ENCODE peak calls at places on chromosomes 13 and 19, in seven cellular contexts. G is K562, W is H1, Y is SK-N-SH, L is GM12878, C is GM12891, S is HepG2. U is an unnamed sample.

GRCh38 chr19:31451686-31452325 is 102.6 kb upstream of the TSHZ3 start:
- DNase-seq in G (no peak), W (no peak), Y (no peak), L (no peak), C (no peak), S (no peak), U (no peak)

GRCh38 chr13:87777395-87777794 is 106.2 kb downstream of the SLITRK5 start:
- DNase-seq in G (no peak), W (no peak), Y (no peak), L (no peak), C (no peak), S (peak; percentile 63), U (no peak)

GRCh38 chr19:794989-795658 is 2.1 kb upstream of the PTBP1 start:
- DNase-seq in G (no peak), W (peak; percentile 48), Y (no peak), L (no peak), C (no peak), S (no peak), U (no peak)

GRCh38 chr13:42814868-42815267 is 33.5 kb downstream of the FAM216B start:
- DNase-seq in G (no peak), W (no peak), Y (peak; percentile 31), L (no peak), C (no peak), S (no peak), U (no peak)

GRCh38 chr19:51025809-51026553 is 435 bp downstream of the KLK11 start:
- DNase-seq in G (no peak), W (no peak), Y (peak; percentile 14), L (no peak), C (no peak), S (no peak), U (no peak)

GRCh38 chr13:20412761-20413355 is 112.8 kb downstream of the CRYL1 start:
- DNase-seq in G (no peak), W (no peak), Y (no peak), L (no peak), C (no peak), S (no peak), U (no peak)

GRCh38 chr19:47713046-47714021 is at the start of gene EHD2:
- DNase-seq in G (peak; percentile 97), W (peak; percentile 89), Y (peak; percentile 88), L (no peak), C (peak; percentile 62), S (no peak), U (no peak)

GRCh38 chr19:33035461-33035860 is 29.2 kb downstream of the RHPN2 start:
- DNase-seq in G (no peak), W (no peak), Y (no peak), L (no peak), C (no peak), S (no peak), U (no peak)

GRCh38 chr19:7983995-7984837 is 21.2 kb downstream of the ELAVL1 start:
- DNase-seq in G (no peak), W (no peak), Y (no peak), L (no peak), C (no peak), S (no peak), U (no peak)

GRCh38 chr13:54185785-54186184 is 1157.2 kb downstream of the OLFM4 start:
- DNase-seq in G (no peak), W (peak; percentile 49), Y (no peak), L (no peak), C (no peak), S (no peak), U (no peak)

GRCh38 chr19:33781996-33782395 is 14.7 kb upstream of the KCTD15 start:
- DNase-seq in G (no peak), W (no peak), Y (no peak), L (no peak), C (no peak), S (no peak), U (no peak)

GRCh38 chr13:70755411-70755810 is 647.2 kb upstream of the KLHL1 start:
- DNase-seq in G (no peak), W (no peak), Y (no peak), L (no peak), C (no peak), S (no peak), U (no peak)

GRCh38 chr19:7559102-7559501 is 23.6 kb downstream of the PNPLA6 start:
- DNase-seq in G (no peak), W (no peak), Y (no peak), L (no peak), C (no peak), S (no peak), U (no peak)

GRCh38 chr19:15810335-15810734 is 5.1 kb downstream of the OR10H1 start:
- DNase-seq in G (peak; percentile 47), W (no peak), Y (no peak), L (no peak), C (no peak), S (peak; percentile 24), U (no peak)

GRCh38 chr13:40028446-40028845 is 373.0 kb downstream of the COG6 start:
- DNase-seq in G (no peak), W (no peak), Y (no peak), L (no peak), C (no peak), S (no peak), U (no peak)

DNA sequence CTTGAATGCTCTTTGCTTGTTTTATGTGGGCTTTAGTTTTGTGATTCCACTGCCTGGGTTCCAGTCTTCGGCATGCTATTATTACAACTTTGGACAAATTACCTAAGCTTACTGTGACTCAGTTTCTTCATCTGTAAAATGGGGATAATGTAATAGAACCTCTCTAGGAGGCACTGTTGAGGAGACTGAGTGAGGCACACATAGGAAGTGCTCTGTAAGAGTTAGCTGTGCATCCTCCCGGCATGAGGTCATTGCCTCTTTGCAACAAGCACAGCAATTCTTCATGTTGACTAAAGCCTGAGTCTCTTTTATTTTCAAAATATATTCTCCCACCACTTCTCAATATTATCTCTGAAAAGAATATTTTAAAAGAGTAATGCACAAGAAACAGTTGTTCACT is 227.4 kb downstream of the DLEU7 start:
- DNase-seq in G (no peak), W (no peak), Y (no peak), L (no peak), C (no peak), S (no peak), U (no peak)
- TF ChIP-seq TAF1 in G (no peak), W (no peak), Y (no peak), L (no peak), C (no peak), S (no peak), U (no peak)

DNA sequence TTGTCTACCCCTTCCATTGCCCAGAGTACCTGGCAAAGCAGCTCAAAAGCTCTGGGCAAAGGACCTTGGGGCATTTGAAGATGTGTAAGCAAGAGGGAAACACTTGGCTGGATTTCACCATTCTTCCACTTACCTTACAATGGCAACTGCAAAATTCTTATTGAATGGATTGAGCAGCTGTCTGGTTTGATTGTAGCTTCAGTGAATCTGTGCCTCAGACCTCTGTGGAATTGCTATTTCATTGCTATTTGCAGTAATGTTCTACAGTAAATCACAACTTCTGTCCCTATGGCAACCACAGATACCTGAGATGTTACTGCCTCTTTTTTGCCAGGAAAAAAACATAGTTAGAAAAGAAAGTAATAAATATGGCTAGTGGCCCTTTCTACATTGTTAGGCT is 519.6 kb downstream of the SUCLA2 start:
- DNase-seq in G (no peak), W (no peak), Y (no peak), L (no peak), C (no peak), S (no peak), U (no peak)
- TF ChIP-seq TAF1 in G (no peak), W (no peak), Y (no peak), L (no peak), C (no peak), S (no peak), U (no peak)

GRCh38 chr13:35953537-35954206 is 177.5 kb downstream of the DCLK1 start:
- DNase-seq in G (peak; percentile 7), W (peak; percentile 54), Y (peak; percentile 74), L (no peak), C (no peak), S (peak; percentile 12), U (no peak)
- TF ChIP-seq TAF1 in G (no peak), W (no peak), Y (no peak), L (no peak), C (no peak), S (no peak), U (no peak)

GRCh38 chr13:78030351-78030750 is 111.7 kb upstream of the EDNRB start:
- DNase-seq in G (no peak), W (no peak), Y (no peak), L (no peak), C (no peak), S (no peak), U (no peak)
- TF ChIP-seq TAF1 in G (no peak), W (no peak), Y (no peak), L (no peak), C (no peak), S (no peak), U (no peak)

GRCh38 chr13:109214393-109214792 is 572.0 kb downstream of the IRS2 start:
- DNase-seq in G (no peak), W (no peak), Y (no peak), L (no peak), C (no peak), S (no peak), U (no peak)

GRCh38 chr13:109209526-109209925 is 576.9 kb downstream of the IRS2 start:
- DNase-seq in G (no peak), W (no peak), Y (no peak), L (no peak), C (no peak), S (no peak), U (no peak)

GRCh38 chr13:109212630-109213029 is 573.8 kb downstream of the IRS2 start:
- DNase-seq in G (no peak), W (no peak), Y (no peak), L (no peak), C (no peak), S (no peak), U (no peak)

GRCh38 chr13:109213714-109214113 is 572.7 kb downstream of the IRS2 start:
- DNase-seq in G (no peak), W (no peak), Y (no peak), L (no peak), C (no peak), S (no peak), U (no peak)

GRCh38 chr13:109211616-109212015 is 574.8 kb downstream of the IRS2 start:
- DNase-seq in G (no peak), W (no peak), Y (peak; percentile 46), L (no peak), C (no peak), S (no peak), U (no peak)
- TF ChIP-seq TAF1 in G (no peak), W (no peak), Y (no peak), L (no peak), C (no peak), S (no peak), U (no peak)

GRCh38 chr13:75798353-75799245 is 162.5 kb downstream of the LMO7 start:
- DNase-seq in G (no peak), W (no peak), Y (no peak), L (no peak), C (no peak), S (no peak), U (no peak)
- TF ChIP-seq TAF1 in G (no peak), W (no peak), Y (no peak), L (no peak), C (no peak), S (no peak), U (no peak)

GRCh38 chr13:33838567-33839131 is 20.7 kb downstream of the RFC3 start:
- DNase-seq in G (no peak), W (no peak), Y (no peak), L (no peak), C (no peak), S (no peak), U (no peak)
- TF ChIP-seq TAF1 in G (no peak), W (no peak), Y (no peak), L (no peak), C (no peak), S (no peak), U (no peak)